ENCODE peak calls at places on chromosome 11, in eight cellular contexts. C, O, L, E, T, W, P and J are unnamed samples.

GRCh38 chr11:75402002-75402773 is 2.9 kb downstream of the RPS3 start:
- DNase-seq in E (no peak), T (no peak), O (no peak), L (no peak), C (no peak), W (no peak), P (no peak), J (no peak)

GRCh38 chr11:11380340-11380739 is 27.3 kb upstream of the CSNK2A3 start:
- DNase-seq in E (no peak), T (no peak), L (no peak), O (no peak), P (no peak), C (no peak), W (no peak), J (no peak)

GRCh38 chr11:119375629-119376196 is 5.8 kb downstream of the USP2 start:
- DNase-seq in T (no peak), E (no peak), L (peak; percentile 67), C (peak; percentile 83), P (peak; percentile 88), O (no peak), W (peak; percentile 48), J (peak; percentile 57)

GRCh38 chr11:86938900-86939880 is 16.0 kb downstream of the FZD4 start:
- DNase-seq in C (peak; percentile 84), E (no peak), T (peak; percentile 42), O (peak; percentile 83), W (peak; percentile 81), L (no peak), P (no peak), J (peak; percentile 58)

GRCh38 chr11:50182486-50182885 is 149.8 kb downstream of the OR4C45 start:
- DNase-seq in L (no peak), P (no peak), C (no peak), O (no peak), W (no peak), E (no peak), T (no peak), J (no peak)

GRCh38 chr11:26348776-26349175 is 16.8 kb downstream of the ANO3 start:
- DNase-seq in W (no peak), P (no peak), L (no peak), O (no peak), C (no peak), E (no peak), T (no peak), J (no peak)

GRCh38 chr11:75760710-75761493 is 7.7 kb upstream of the DGAT2 start:
- DNase-seq in W (no peak), L (no peak), E (no peak), P (no peak), T (no peak), O (peak; percentile 89), C (peak; percentile 57), J (no peak)

GRCh38 chr11:43010042-43010441 is 301.8 kb upstream of the API5 start:
- DNase-seq in L (no peak), O (no peak), C (no peak), E (no peak), P (no peak), W (no peak), T (no peak), J (no peak)

GRCh38 chr11:130945945-130946344 is 29.7 kb upstream of the SNX19 start:
- DNase-seq in C (peak; percentile 83), L (no peak), P (no peak), O (peak; percentile 32), T (no peak), W (no peak), E (no peak), J (no peak)

GRCh38 chr11:65525659-65526480 is 987 bp downstream of the SCYL1 start:
- DNase-seq in W (no peak), P (peak; percentile 43), T (peak; percentile 3), E (no peak), L (peak; percentile 61), C (no peak), O (no peak), J (no peak)

GRCh38 chr11:119421351-119421750 is 1.6 kb downstream of the THY1 start:
- DNase-seq in T (peak; percentile 28), E (no peak), O (no peak), P (no peak), L (no peak), C (peak; percentile 18), W (peak; percentile 70), J (no peak)

GRCh38 chr11:75150079-75150478 is 828 bp upstream of the SLCO2B1 start:
- DNase-seq in W (no peak), C (no peak), P (no peak), T (no peak), E (no peak), L (no peak), O (no peak), J (no peak)

GRCh38 chr11:8080069-8080670 is 841 bp upstream of the TUB start:
- DNase-seq in E (no peak), P (no peak), T (no peak), C (no peak), W (no peak), L (no peak), O (no peak), J (no peak)

GRCh38 chr11:8079111-8079675 is 1.8 kb upstream of the TUB start:
- DNase-seq in E (no peak), O (no peak), L (no peak), C (no peak), W (no peak), P (no peak), T (no peak), J (no peak)

GRCh38 chr11:8082391-8083087 is 1.5 kb downstream of the TUB start:
- DNase-seq in E (peak; percentile 61), W (peak; percentile 64), L (peak; percentile 19), T (no peak), O (no peak), C (peak; percentile 47), P (peak; percentile 42), J (peak; percentile 83)

GRCh38 chr11:8081591-8082021 is 595 bp downstream of the TUB start:
- DNase-seq in L (no peak), W (no peak), T (no peak), O (no peak), P (peak; percentile 45), C (no peak), E (no peak), J (peak; percentile 37)

DNA sequence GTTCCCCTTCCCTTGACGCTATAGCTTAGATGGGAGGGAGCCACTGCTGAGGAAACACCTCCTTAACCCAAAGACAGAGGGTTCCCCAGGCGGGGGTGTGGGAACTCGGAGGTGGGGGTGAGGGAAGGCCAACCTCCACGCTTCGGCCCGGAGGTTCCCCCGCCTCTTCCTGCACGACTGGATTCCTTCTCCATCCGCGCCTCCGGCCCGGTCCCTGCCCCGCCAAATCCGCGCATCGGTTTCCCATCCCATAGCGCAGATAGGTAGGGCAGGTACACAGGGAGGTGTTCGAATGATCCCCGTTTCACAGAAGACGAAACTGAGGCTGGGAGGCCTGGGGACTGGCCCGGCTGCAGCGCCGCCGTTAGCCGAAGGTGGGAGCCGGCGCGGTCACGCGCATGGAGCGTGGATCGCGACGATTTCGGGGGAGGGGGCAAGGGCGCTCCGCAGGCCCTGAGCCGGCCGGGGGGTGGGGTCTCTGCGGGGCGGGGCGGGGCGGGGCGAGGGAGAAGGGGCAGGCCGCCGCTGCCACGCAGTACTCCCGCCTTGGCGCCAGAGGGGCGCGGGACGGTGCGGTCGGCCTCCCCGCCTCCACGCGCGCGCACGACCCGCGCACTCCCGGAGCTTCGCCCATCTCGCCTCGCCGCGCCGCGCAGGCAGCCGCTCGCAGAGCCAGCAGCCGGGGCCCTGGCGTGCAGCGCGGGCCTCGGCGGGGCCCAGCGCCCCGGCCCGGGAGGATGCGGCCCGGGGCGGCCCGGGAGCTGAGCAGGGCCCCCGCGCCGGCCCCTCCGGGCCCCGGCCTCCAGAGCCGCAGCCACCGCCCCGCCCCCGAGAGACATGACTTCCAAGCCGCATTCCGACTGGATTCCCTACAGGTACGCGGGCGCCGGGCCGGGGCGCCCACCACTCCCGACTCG is at the start of gene TUB:
- DNase-seq in C (no peak), T (peak; percentile 51), O (no peak), P (peak; percentile 41), W (peak; percentile 86), E (peak; percentile 70), L (no peak), J (peak; percentile 78)
- TF ChIP-seq CTCF in C (peak; percentile 19), T (no peak), O (no peak), P (no peak), W (no peak), E (no peak), L (no peak), J (no peak)

GRCh38 chr11:35305670-35306382 is 113.5 kb downstream of the SLC1A2 start:
- DNase-seq in P (peak; percentile 17), T (peak; percentile 66), L (no peak), W (peak; percentile 84), O (peak; percentile 55), C (peak; percentile 49), E (peak; percentile 65), J (peak; percentile 76)
- TF ChIP-seq CTCF in P (no peak), T (peak; percentile 58), L (peak; percentile 42), W (peak; percentile 83), O (peak; percentile 67), C (peak; percentile 50), E (peak; percentile 25), J (peak; percentile 73)

GRCh38 chr11:57890521-57890920 is 128.9 kb downstream of the CTNND1 start:
- DNase-seq in C (no peak), W (no peak), O (no peak), L (no peak), E (no peak), T (no peak), P (no peak), J (no peak)

GRCh38 chr11:57883630-57884029 is 122.0 kb downstream of the CTNND1 start:
- DNase-seq in W (no peak), C (no peak), P (no peak), T (no peak), O (no peak), L (no peak), E (no peak), J (no peak)

GRCh38 chr11:57885298-57886035 is 123.9 kb downstream of the CTNND1 start:
- DNase-seq in O (peak; percentile 51), P (no peak), C (peak; percentile 20), L (no peak), E (peak; percentile 46), W (peak; percentile 65), T (no peak), J (peak; percentile 52)

GRCh38 chr11:57888385-57888784 is 126.8 kb downstream of the CTNND1 start:
- DNase-seq in P (no peak), C (no peak), T (no peak), E (no peak), O (no peak), L (no peak), W (no peak), J (no peak)
- TF ChIP-seq CTCF in P (no peak), C (no peak), T (no peak), E (no peak), O (no peak), L (no peak), W (no peak), J (no peak)

DNA sequence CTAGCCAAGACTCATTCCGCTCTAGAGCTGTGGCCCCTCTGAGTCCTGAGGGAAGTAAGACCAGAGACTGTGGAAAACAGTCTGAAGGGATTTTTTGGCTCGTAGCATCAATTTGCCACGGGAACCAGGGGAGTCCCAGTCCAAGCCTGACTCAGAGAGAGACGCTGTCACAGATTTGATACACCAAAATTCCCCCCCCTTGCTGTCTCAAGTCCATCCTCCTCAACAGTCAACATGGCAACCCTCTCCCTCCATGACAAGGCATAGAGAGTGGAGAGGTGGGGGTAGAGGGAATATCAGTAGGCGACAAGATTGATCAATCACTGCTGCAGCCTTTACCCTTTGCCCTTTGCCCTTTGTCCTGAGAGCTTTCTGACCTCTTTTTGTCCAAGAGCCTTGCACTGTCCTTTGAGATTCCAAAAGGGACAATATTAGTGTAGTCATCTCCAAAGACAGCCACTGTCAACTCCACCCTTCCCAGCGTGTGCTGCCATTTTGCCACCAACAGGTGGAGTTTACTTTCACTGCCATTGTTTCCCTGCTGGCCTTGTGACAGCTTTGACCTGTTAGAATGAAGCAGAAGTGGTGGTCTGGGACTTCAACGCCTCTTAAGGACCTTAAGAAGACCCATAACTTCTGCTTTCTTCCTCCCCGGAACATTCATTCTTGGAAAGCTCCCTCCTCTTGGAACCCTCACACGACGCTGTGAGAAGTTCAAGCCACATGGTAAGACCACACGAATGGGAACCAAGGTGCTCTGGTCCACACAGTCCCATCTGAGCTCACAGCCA is 7.3 kb downstream of the SLC15A3 start:
- DNase-seq in T (no peak), P (no peak), W (peak; percentile 48), L (no peak), C (no peak), E (no peak), O (no peak), J (no peak)
- TF ChIP-seq CTCF in T (peak; percentile 22), P (no peak), W (peak; percentile 59), L (peak; percentile 27), C (peak; percentile 36), E (peak; percentile 14), O (peak; percentile 39), J (peak; percentile 34)